ENCODE peak calls at places on chromosomes 16 and 17, in five cellular contexts. E, R, F, J and M are unnamed samples.
A peak's percentile ranks its signal among the peaks of the same experiment; 100 is the strongest.

GRCh38 chr17:47145351-47145750 is 43.7 kb downstream of the CDC27 start:
- DNase-seq in E (no peak), R (no peak), F (no peak), J (no peak), M (no peak)

GRCh38 chr16:72549878-72550277 is 377.9 kb upstream of the PMFBP1 start:
- DNase-seq in E (no peak), R (no peak), F (no peak), J (no peak), M (no peak)

GRCh38 chr16:70267516-70267915 is 15.8 kb upstream of the EXOSC6 start:
- DNase-seq in E (no peak), R (peak; percentile 66), F (no peak), J (no peak), M (no peak)

GRCh38 chr16:26070595-26071170 is 378.9 kb downstream of the HS3ST4 start:
- DNase-seq in E (no peak), R (no peak), F (no peak), J (no peak), M (no peak)

GRCh38 chr16:89785523-89786155 is 30.8 kb downstream of the FANCA start:
- DNase-seq in E (no peak), R (no peak), F (no peak), J (no peak), M (no peak)

GRCh38 chr16:9797306-9797705 is 384.9 kb downstream of the GRIN2A start:
- DNase-seq in E (no peak), R (no peak), F (no peak), J (no peak), M (no peak)

GRCh38 chr17:75271955-75272847 is 1.2 kb upstream of the MIF4GD start:
- DNase-seq in E (no peak), R (no peak), F (no peak), J (peak; percentile 17), M (no peak)

GRCh38 chr16:28879261-28879840 is 1.1 kb downstream of the ATP2A1 start:
- DNase-seq in E (no peak), R (no peak), F (no peak), J (no peak), M (no peak)

GRCh38 chr16:52237823-52238222 is 309.1 kb downstream of the TOX3 start:
- DNase-seq in E (no peak), R (no peak), F (no peak), J (no peak), M (no peak)

GRCh38 chr16:67191410-67191994 is 453 bp upstream of the E2F4 start:
- DNase-seq in E (no peak), R (no peak), F (no peak), J (no peak), M (no peak)

GRCh38 chr17:67980456-67980855 is 15.8 kb downstream of the C17orf58 start:
- DNase-seq in E (no peak), R (no peak), F (no peak), J (no peak), M (no peak)

GRCh38 chr16:71916397-71916920 is 21.1 kb downstream of the IST1 start:
- DNase-seq in E (no peak), R (no peak), F (no peak), J (no peak), M (no peak)

GRCh38 chr16:28012031-28012445 is 51.5 kb downstream of the GSG1L start:
- DNase-seq in E (no peak), R (no peak), F (no peak), J (no peak), M (no peak)

GRCh38 chr16:71401988-71402387 is 39.9 kb downstream of the TLE7 start:
- DNase-seq in E (no peak), R (no peak), F (no peak), J (no peak), M (no peak)

GRCh38 chr17:61926831-61927210 is 961 bp downstream of the INTS2 start:
- DNase-seq in E (no peak), R (no peak), F (no peak), J (no peak), M (no peak)

DNA sequence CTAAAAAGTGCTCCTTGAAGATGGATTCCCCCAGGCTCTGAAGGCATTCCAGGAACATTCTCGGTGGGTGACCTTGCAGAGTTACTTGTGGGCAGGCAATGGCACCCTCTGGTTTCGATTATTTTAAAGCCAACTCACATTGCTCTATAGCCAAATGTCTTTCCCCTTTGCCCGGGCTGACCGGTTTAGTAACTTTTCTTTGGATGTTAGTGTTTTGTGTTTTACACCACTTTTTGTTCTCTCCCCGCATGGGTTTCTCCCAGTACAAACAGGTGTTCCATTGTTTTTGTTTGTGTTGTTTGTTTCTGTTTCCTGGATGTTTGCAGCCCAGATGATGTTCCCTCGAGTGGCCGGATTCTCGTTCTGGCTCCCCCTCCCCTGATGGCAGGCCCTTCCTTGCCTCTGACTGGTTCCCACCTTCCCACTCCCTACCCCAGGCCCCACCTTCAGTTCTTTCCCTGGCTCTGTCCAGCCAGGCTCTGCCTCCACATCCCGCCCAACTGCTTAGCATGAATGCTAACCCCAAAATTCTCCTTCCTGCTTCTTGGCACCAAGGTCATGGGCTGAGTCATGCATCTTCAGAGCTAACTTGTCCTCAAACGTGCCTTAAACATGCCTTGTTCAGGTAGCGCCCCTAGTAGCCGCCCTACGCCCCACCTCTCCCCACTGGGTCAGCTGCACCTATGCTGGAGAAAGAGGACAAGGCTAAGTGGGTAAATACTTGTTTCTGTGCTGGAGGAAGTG is 40.6 kb downstream of the ELAC2 start:
- DNase-seq in E (no peak), R (no peak), F (no peak), J (no peak), M (no peak)
- H3K4me3 ChIP-seq in E (no peak overlapping the region), R (no peak overlapping the region), F (no peak overlapping the region), J (no peak overlapping the region), M (no peak overlapping the region)

GRCh38 chr17:19578545-19578944 is 44.9 kb downstream of the SLC47A1 start:
- DNase-seq in E (no peak), R (no peak), F (no peak), J (no peak), M (no peak)
- TF ChIP-seq CTCF in E (no peak), R (no peak), F (no peak), J (no peak), M (no peak)

GRCh38 chr17:18377437-18378204 is at the start of gene EVPLL:
- DNase-seq in E (peak; percentile 92), R (peak; percentile 43), F (peak; percentile 23), J (peak; percentile 88), M (peak; percentile 79)
- TF ChIP-seq POLR2A in E (no peak), R (no peak), F (no peak), J (peak; percentile 48), M (no peak)

DNA sequence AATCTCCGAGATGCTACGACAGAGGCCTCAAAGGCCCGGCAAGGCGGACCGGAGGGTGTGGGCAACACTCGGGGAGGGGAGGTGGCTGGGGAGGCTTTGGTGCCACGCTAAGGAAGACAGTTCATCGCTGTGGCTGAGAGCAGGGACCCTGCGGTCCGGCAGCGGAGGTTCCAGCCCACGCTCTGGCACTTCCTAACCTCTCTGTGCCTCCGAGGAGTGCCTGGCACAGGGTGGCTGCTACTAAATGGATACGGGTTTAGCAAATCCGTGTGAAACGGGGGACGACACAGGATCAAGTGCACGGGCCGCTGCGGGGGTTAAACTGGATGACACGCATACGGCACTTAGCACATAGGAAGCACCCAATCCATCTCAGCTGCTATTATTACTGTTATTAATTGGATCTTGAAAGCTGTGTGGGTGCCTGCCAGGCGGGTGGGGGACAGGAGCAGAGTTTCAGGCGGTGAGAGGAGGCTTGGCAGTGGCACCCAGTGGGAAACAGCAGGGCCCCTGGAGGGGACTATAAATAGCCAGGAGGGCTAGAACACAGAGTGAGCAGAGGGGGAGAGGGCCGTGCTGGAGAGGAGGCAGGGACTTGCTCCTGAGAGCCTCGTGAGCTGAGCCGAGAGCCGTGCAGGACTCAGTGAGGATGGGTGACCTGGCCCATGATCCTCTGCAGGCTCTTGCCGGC is 45.0 kb downstream of the ABR start:
- DNase-seq in E (no peak), R (no peak), F (no peak), J (no peak), M (no peak)
- H3K4me3 ChIP-seq in E (no peak overlapping the region), R (no peak overlapping the region), F (no peak overlapping the region), J (no peak overlapping the region), M (no peak overlapping the region)